ENCODE peak calls at places on chromosomes 7 and 10, in six cellular contexts. C is fibroblast of the conjunctiva, W is EH, N is cardiac fibroblast, H is M059J, D is HT1080. L is an unnamed sample.

GRCh38 chr10:117320050-117320665 is 55.1 kb downstream of the PDZD8 start:
- DNase-seq in C (no peak), W (peak; percentile 22), N (peak; percentile 52), H (peak; percentile 24), D (peak; percentile 15), L (peak; percentile 42)

GRCh38 chr7:86914468-86915054 is 144.9 kb downstream of the ELAPOR2 start:
- DNase-seq in C (peak; percentile 10), W (peak; percentile 25), N (peak; percentile 43), H (peak; percentile 5), D (no peak), L (peak; percentile 53)

GRCh38 chr7:30594540-30595460 is at the start of gene GARS1:
- DNase-seq in C (peak; percentile 79), W (peak; percentile 91), N (peak; percentile 95), H (peak; percentile 89), D (peak; percentile 89), L (peak; percentile 91)

GRCh38 chr10:97013983-97014382 is 171.8 kb downstream of the SLIT1 start:
- DNase-seq in C (no peak), W (no peak), N (no peak), H (no peak), D (no peak), L (no peak)

GRCh38 chr10:104472505-104472904 is 118.9 kb downstream of the CFAP58 start:
- DNase-seq in C (no peak), W (peak; percentile 87), N (no peak), H (peak; percentile 96), D (peak; percentile 65), L (peak; percentile 67)

GRCh38 chr7:105130048-105130447 is 116.0 kb downstream of the KMT2E start:
- DNase-seq in C (no peak), W (no peak), N (no peak), H (no peak), D (no peak), L (no peak)

GRCh38 chr10:95125582-95125981 is 56.3 kb upstream of the CYP2C8 start:
- DNase-seq in C (no peak), W (no peak), N (no peak), H (no peak), D (no peak), L (no peak)

GRCh38 chr10:45460235-45460878 is 86.3 kb downstream of the ALOX5 start:
- DNase-seq in C (no peak), W (no peak), N (no peak), H (no peak), D (no peak), L (no peak)

GRCh38 chr10:48439031-48439430 is 132.6 kb downstream of the MAPK8 start:
- DNase-seq in C (no peak), W (peak; percentile 80), N (peak; percentile 55), H (peak; percentile 79), D (peak; percentile 27), L (peak; percentile 70)